ENCODE peak calls at places on chromosome 1, in nine cellular contexts. One of them, this sample, is unnamed.

GRCh38 chr1:19084206-19084738 is 125.8 kb downstream of the UBR4 start:
- DNase-seq in stimulated activated naive B cell treated with anti-CD40 and anti-IgM and Interleukin-4, amounts not matched to agents 10 μg/mL and 1 μg/mL and 100 μg/mL, for 72 hours: no peak
- DNase-seq in skeletal muscle cell: no peak
- DNase-seq in fibroblast of pulmonary artery: no peak
- DNase-seq in NCI-H1930: no peak
- DNase-seq in HCEC 1CT: no peak
- DNase-seq in D341Med: no peak
- DNase-seq in MM.1S: no peak
- DNase-seq in esophagus squamous epithelium: no peak
- DNase-seq in this sample: no peak

GRCh38 chr1:203464226-203464625 is 11.4 kb upstream of the PRELP start:
- DNase-seq in skeletal muscle cell: no peak
- DNase-seq in MM.1S: no peak
- DNase-seq in D341Med: no peak
- DNase-seq in fibroblast of pulmonary artery: no peak
- DNase-seq in stimulated activated naive B cell treated with anti-CD40 and anti-IgM and Interleukin-4, amounts not matched to agents 10 μg/mL and 1 μg/mL and 100 μg/mL, for 72 hours: no peak
- DNase-seq in NCI-H1930: no peak
- DNase-seq in esophagus squamous epithelium: no peak
- DNase-seq in HCEC 1CT: no peak
- DNase-seq in this sample: no peak

GRCh38 chr1:186139115-186139514 is 235.9 kb downstream of the TPR start:
- DNase-seq in NCI-H1930: no peak
- DNase-seq in D341Med: no peak
- DNase-seq in stimulated activated naive B cell treated with anti-CD40 and anti-IgM and Interleukin-4, amounts not matched to agents 10 μg/mL and 1 μg/mL and 100 μg/mL, for 72 hours: no peak
- DNase-seq in fibroblast of pulmonary artery: no peak
- DNase-seq in skeletal muscle cell: no peak
- DNase-seq in MM.1S: no peak
- DNase-seq in HCEC 1CT: no peak
- DNase-seq in esophagus squamous epithelium: no peak
- DNase-seq in this sample: no peak

GRCh38 chr1:55781944-55782482 is 566.8 kb upstream of the USP24 start:
- DNase-seq in skeletal muscle cell: peak
- DNase-seq in NCI-H1930: no peak
- DNase-seq in esophagus squamous epithelium: no peak
- DNase-seq in MM.1S: no peak
- DNase-seq in HCEC 1CT: peak
- DNase-seq in fibroblast of pulmonary artery: peak
- DNase-seq in stimulated activated naive B cell treated with anti-CD40 and anti-IgM and Interleukin-4, amounts not matched to agents 10 μg/mL and 1 μg/mL and 100 μg/mL, for 72 hours: no peak
- DNase-seq in D341Med: no peak
- DNase-seq in this sample: no peak

GRCh38 chr1:20357796-20358195 is 67.1 kb downstream of the VWA5B1 start:
- DNase-seq in HCEC 1CT: no peak
- DNase-seq in skeletal muscle cell: no peak
- DNase-seq in MM.1S: no peak
- DNase-seq in D341Med: no peak
- DNase-seq in esophagus squamous epithelium: no peak
- DNase-seq in fibroblast of pulmonary artery: no peak
- DNase-seq in stimulated activated naive B cell treated with anti-CD40 and anti-IgM and Interleukin-4, amounts not matched to agents 10 μg/mL and 1 μg/mL and 100 μg/mL, for 72 hours: no peak
- DNase-seq in NCI-H1930: no peak
- DNase-seq in this sample: no peak

GRCh38 chr1:54334996-54335395 is 71.2 kb downstream of the SSBP3 start:
- DNase-seq in HCEC 1CT: peak
- DNase-seq in skeletal muscle cell: peak
- DNase-seq in D341Med: no peak
- DNase-seq in MM.1S: no peak
- DNase-seq in fibroblast of pulmonary artery: peak
- DNase-seq in stimulated activated naive B cell treated with anti-CD40 and anti-IgM and Interleukin-4, amounts not matched to agents 10 μg/mL and 1 μg/mL and 100 μg/mL, for 72 hours: no peak
- DNase-seq in esophagus squamous epithelium: no peak
- DNase-seq in NCI-H1930: no peak
- DNase-seq in this sample: no peak

GRCh38 chr1:166811691-166812090 is 27.6 kb upstream of the POGK start:
- DNase-seq in esophagus squamous epithelium: no peak
- DNase-seq in stimulated activated naive B cell treated with anti-CD40 and anti-IgM and Interleukin-4, amounts not matched to agents 10 μg/mL and 1 μg/mL and 100 μg/mL, for 72 hours: no peak
- DNase-seq in D341Med: no peak
- DNase-seq in NCI-H1930: no peak
- DNase-seq in skeletal muscle cell: no peak
- DNase-seq in fibroblast of pulmonary artery: peak
- DNase-seq in HCEC 1CT: no peak
- DNase-seq in MM.1S: no peak
- DNase-seq in this sample: no peak

GRCh38 chr1:31120783-31121180 is 55.3 kb upstream of the PUM1 start:
- DNase-seq in skeletal muscle cell: no peak
- DNase-seq in fibroblast of pulmonary artery: no peak
- DNase-seq in stimulated activated naive B cell treated with anti-CD40 and anti-IgM and Interleukin-4, amounts not matched to agents 10 μg/mL and 1 μg/mL and 100 μg/mL, for 72 hours: no peak
- DNase-seq in NCI-H1930: no peak
- DNase-seq in D341Med: no peak
- DNase-seq in esophagus squamous epithelium: no peak
- DNase-seq in MM.1S: no peak
- DNase-seq in HCEC 1CT: no peak
- DNase-seq in this sample: no peak